ENCODE peak calls at places on chromosome 10, in nine cellular contexts. One of them, this sample, is unnamed.

GRCh38 chr10:20990604-20991003 is 93.5 kb upstream of the NEBL start:
- DNase-seq in GM10248: no peak
- DNase-seq in NCI-H1436: no peak
- DNase-seq in GM13977: no peak
- DNase-seq in stimulated activated CD4-positive, alpha-beta T cell treated with anti-CD3 and anti-CD28 coated beads, TNF-alpha, amount 100 ng/mL, for 48 hours: no peak
- DNase-seq in ELR: no peak
- DNase-seq in pons: no peak
- DNase-seq in lung microvascular endothelial cell: no peak
- DNase-seq in Panc1: no peak
- DNase-seq in this sample: no peak

GRCh38 chr10:49679480-49679893 is at the start of gene C10orf53:
- DNase-seq in Panc1: no peak
- DNase-seq in GM13977: no peak
- DNase-seq in pons: peak; percentile 11
- DNase-seq in NCI-H1436: peak; percentile 58
- DNase-seq in ELR: no peak
- DNase-seq in lung microvascular endothelial cell: peak; percentile 57
- DNase-seq in GM10248: peak; percentile 42
- DNase-seq in stimulated activated CD4-positive, alpha-beta T cell treated with anti-CD3 and anti-CD28 coated beads, TNF-alpha, amount 100 ng/mL, for 48 hours: no peak
- DNase-seq in this sample: no peak

GRCh38 chr10:15427836-15428414 is 56.8 kb upstream of the FAM171A1 start:
- DNase-seq in ELR: peak; percentile 68
- DNase-seq in GM10248: no peak
- DNase-seq in Panc1: no peak
- DNase-seq in GM13977: no peak
- DNase-seq in stimulated activated CD4-positive, alpha-beta T cell treated with anti-CD3 and anti-CD28 coated beads, TNF-alpha, amount 100 ng/mL, for 48 hours: no peak
- DNase-seq in lung microvascular endothelial cell: peak; percentile 78
- DNase-seq in pons: peak; percentile 74
- DNase-seq in NCI-H1436: no peak
- DNase-seq in this sample: no peak

GRCh38 chr10:17816208-17816607 is 7.1 kb downstream of the MRC1 start:
- DNase-seq in lung microvascular endothelial cell: no peak
- DNase-seq in Panc1: no peak
- DNase-seq in GM10248: no peak
- DNase-seq in ELR: no peak
- DNase-seq in GM13977: no peak
- DNase-seq in pons: no peak
- DNase-seq in stimulated activated CD4-positive, alpha-beta T cell treated with anti-CD3 and anti-CD28 coated beads, TNF-alpha, amount 100 ng/mL, for 48 hours: no peak
- DNase-seq in NCI-H1436: no peak
- DNase-seq in this sample: no peak

GRCh38 chr10:113631680-113632079 is 32.2 kb downstream of the NRAP start:
- DNase-seq in pons: no peak
- DNase-seq in NCI-H1436: no peak
- DNase-seq in GM13977: no peak
- DNase-seq in ELR: no peak
- DNase-seq in lung microvascular endothelial cell: no peak
- DNase-seq in Panc1: no peak
- DNase-seq in GM10248: no peak
- DNase-seq in stimulated activated CD4-positive, alpha-beta T cell treated with anti-CD3 and anti-CD28 coated beads, TNF-alpha, amount 100 ng/mL, for 48 hours: no peak
- DNase-seq in this sample: no peak

GRCh38 chr10:48722153-48722861 is 37.6 kb downstream of the WDFY4 start:
- DNase-seq in ELR: no peak
- DNase-seq in stimulated activated CD4-positive, alpha-beta T cell treated with anti-CD3 and anti-CD28 coated beads, TNF-alpha, amount 100 ng/mL, for 48 hours: no peak
- DNase-seq in GM10248: no peak
- DNase-seq in NCI-H1436: no peak
- DNase-seq in GM13977: no peak
- DNase-seq in pons: no peak
- DNase-seq in Panc1: no peak
- DNase-seq in lung microvascular endothelial cell: no peak
- DNase-seq in this sample: no peak

GRCh38 chr10:131928248-131929095 is 27.7 kb downstream of the PPP2R2D start:
- DNase-seq in ELR: no peak
- DNase-seq in stimulated activated CD4-positive, alpha-beta T cell treated with anti-CD3 and anti-CD28 coated beads, TNF-alpha, amount 100 ng/mL, for 48 hours: peak; percentile 31
- DNase-seq in Panc1: no peak
- DNase-seq in lung microvascular endothelial cell: peak; percentile 65
- DNase-seq in GM10248: peak; percentile 82
- DNase-seq in NCI-H1436: no peak
- DNase-seq in GM13977: peak; percentile 80
- DNase-seq in pons: no peak
- DNase-seq in this sample: peak; percentile 31

GRCh38 chr10:45602082-45602730 is 70.4 kb downstream of the ZFAND4 start:
- DNase-seq in lung microvascular endothelial cell: peak; percentile 69
- DNase-seq in GM13977: no peak
- DNase-seq in NCI-H1436: no peak
- DNase-seq in Panc1: no peak
- DNase-seq in pons: no peak
- DNase-seq in stimulated activated CD4-positive, alpha-beta T cell treated with anti-CD3 and anti-CD28 coated beads, TNF-alpha, amount 100 ng/mL, for 48 hours: no peak
- DNase-seq in GM10248: no peak
- DNase-seq in ELR: peak; percentile 37
- DNase-seq in this sample: no peak

GRCh38 chr10:88385601-88386203 is 197.4 kb downstream of the RNLS start:
- DNase-seq in GM13977: peak; percentile 52
- DNase-seq in GM10248: peak; percentile 54
- DNase-seq in NCI-H1436: no peak
- DNase-seq in ELR: peak; percentile 19
- DNase-seq in pons: no peak
- DNase-seq in stimulated activated CD4-positive, alpha-beta T cell treated with anti-CD3 and anti-CD28 coated beads, TNF-alpha, amount 100 ng/mL, for 48 hours: no peak
- DNase-seq in Panc1: no peak
- DNase-seq in lung microvascular endothelial cell: no peak
- DNase-seq in this sample: no peak